ENCODE peak calls at places on chromosomes 12 and 14, in six cellular contexts. M, D, F, B, I and O are unnamed samples.

GRCh38 chr14:49594347-49595089 is 4.2 kb upstream of the LRR1 start:
- DNase-seq in I (no peak), M (no peak), D (no peak), B (no peak), F (no peak), O (peak)

GRCh38 chr12:104121001-104121400 is 17.0 kb downstream of the NFYB start:
- DNase-seq in F (no peak), B (no peak), D (no peak), M (no peak), I (no peak), O (no peak)

GRCh38 chr12:1608783-1609119 is 14.4 kb upstream of the FBXL14 start:
- DNase-seq in I (no peak), M (no peak), B (no peak), D (no peak), F (no peak), O (no peak)

GRCh38 chr14:20413785-20414117 is 450 bp upstream of the TEP1 start:
- DNase-seq in F (no peak), M (no peak), I (no peak), D (no peak), B (no peak), O (no peak)

GRCh38 chr14:35963209-35963608 is 137.1 kb downstream of the BRMS1L start:
- DNase-seq in D (no peak), B (no peak), M (no peak), I (no peak), F (no peak), O (no peak)

GRCh38 chr14:36553650-36554260 is 28.7 kb downstream of the NKX2-8 start:
- DNase-seq in F (no peak), M (peak), B (no peak), I (no peak), D (no peak), O (peak)

GRCh38 chr12:47219243-47219642 is 139.5 kb upstream of the AMIGO2 start:
- DNase-seq in D (no peak), B (no peak), I (no peak), M (no peak), F (no peak), O (no peak)

GRCh38 chr14:94143239-94143638 is 13.8 kb upstream of the IFI27L2 start:
- DNase-seq in D (no peak), F (no peak), M (no peak), B (no peak), I (no peak), O (no peak)

GRCh38 chr12:45273717-45274271 is 57.9 kb downstream of the ANO6 start:
- DNase-seq in M (no peak), F (no peak), I (no peak), D (peak), B (no peak), O (no peak)

GRCh38 chr14:86153480-86153879 is 623.5 kb downstream of the FLRT2 start:
- DNase-seq in M (no peak), D (no peak), F (no peak), B (no peak), I (no peak), O (no peak)

GRCh38 chr14:81453166-81453766 is 53.1 kb upstream of the STON2 start:
- DNase-seq in I (no peak), M (peak), B (no peak), F (no peak), D (no peak), O (peak)

GRCh38 chr12:109523071-109523470 is 45.6 kb downstream of the UBE3B start:
- DNase-seq in I (no peak), D (no peak), B (no peak), M (no peak), F (no peak), O (peak)

GRCh38 chr14:95981939-95982338 is 57.2 kb upstream of the C14orf132 start:
- DNase-seq in F (no peak), I (no peak), B (peak), M (no peak), D (no peak), O (no peak)

GRCh38 chr12:54419088-54419887 is at the start of gene ITGA5:
- DNase-seq in M (no peak), B (peak), D (peak), F (no peak), I (no peak), O (no peak)

GRCh38 chr14:100417466-100417865 is 94.3 kb downstream of the SLC25A47 start:
- DNase-seq in M (no peak), D (no peak), B (peak), I (no peak), F (peak), O (peak)

GRCh38 chr12:21962821-21963220 is 21.6 kb upstream of the ABCC9 start:
- DNase-seq in D (no peak), F (no peak), B (no peak), M (no peak), I (no peak), O (no peak)

GRCh38 chr12:100573499-100574261 is at the start of gene GAS2L3:
- DNase-seq in D (peak), I (peak), M (peak), B (peak), F (peak), O (peak)

GRCh38 chr14:103256406-103256805 is 77.6 kb upstream of the EIF5 start:
- DNase-seq in I (no peak), B (no peak), D (no peak), M (no peak), F (no peak), O (no peak)

GRCh38 chr12:50072198-50072907 is 12.8 kb upstream of the SMARCD1 start:
- DNase-seq in B (peak), M (no peak), D (no peak), F (no peak), I (no peak), O (no peak)

GRCh38 chr14:35406811-35407630 is 2.5 kb upstream of the NFKBIA start:
- DNase-seq in F (no peak), B (no peak), I (no peak), D (no peak), M (peak), O (peak)

GRCh38 chr14:77790566-77791224 is 9.2 kb upstream of the ADCK1 start:
- DNase-seq in I (no peak), D (no peak), F (no peak), M (no peak), B (no peak), O (no peak)